ENCODE peak calls at places on chromosomes 16 and 17, in four cellular contexts. Y is tibial nerve, V is DND-41, E is neuronal stem cell. Z is an unnamed sample.

GRCh38 chr17:32664936-32665583 is 178.3 kb downstream of the CDK5R1 start:
- DNase-seq in Y (no peak), E (no peak), V (no peak), Z (no peak)

GRCh38 chr16:29641561-29641960 is 21.5 kb upstream of the SPN start:
- DNase-seq in E (no peak), V (no peak), Y (no peak), Z (no peak)

GRCh38 chr16:80997139-80997798 is 9.4 kb downstream of the CMC2 start:
- DNase-seq in Y (no peak), V (no peak), E (no peak), Z (no peak)

GRCh38 chr17:67021196-67021595 is 23.2 kb upstream of the CACNG1 start:
- DNase-seq in E (no peak), V (no peak), Y (no peak), Z (no peak)

GRCh38 chr17:67555855-67556254 is 161.9 kb upstream of the NOL11 start:
- DNase-seq in V (no peak), Y (no peak), E (no peak), Z (no peak)

GRCh38 chr17:31524926-31525800 is 133.7 kb downstream of the RAB11FIP4 start:
- DNase-seq in Y (peak; percentile 79), E (peak; percentile 71), V (peak; percentile 72), Z (peak; percentile 92)

GRCh38 chr16:88781140-88782077 is 3.6 kb downstream of the PIEZO1 start:
- DNase-seq in E (no peak), Y (no peak), V (peak; percentile 83), Z (peak; percentile 57)

GRCh38 chr16:50067290-50067853 is 1.6 kb downstream of the HEATR3 start:
- DNase-seq in Y (no peak), E (peak; percentile 23), V (peak; percentile 63), Z (peak; percentile 54)

GRCh38 chr16:53415504-53415903 is 18.8 kb upstream of the RBL2 start:
- DNase-seq in E (no peak), V (no peak), Y (no peak), Z (no peak)

GRCh38 chr16:86285938-86286921 is 224.1 kb upstream of the FOXF1 start:
- DNase-seq in Y (no peak), V (no peak), E (no peak), Z (no peak)

GRCh38 chr16:68469728-68470460 is 21.6 kb upstream of the SMPD3 start:
- DNase-seq in Y (no peak), V (no peak), E (no peak), Z (no peak)

GRCh38 chr16:47877166-47877565 is 278.6 kb downstream of the ABCC12 start:
- DNase-seq in V (no peak), E (no peak), Y (no peak), Z (no peak)

GRCh38 chr16:709651-710499 is 4.3 kb upstream of the FBXL16 start:
- DNase-seq in Y (no peak), E (peak; percentile 87), V (no peak), Z (no peak)

GRCh38 chr17:28958820-28959455 is 7.6 kb upstream of the PHF12 start:
- DNase-seq in V (no peak), E (no peak), Y (no peak), Z (no peak)

GRCh38 chr17:1830288-1830687 is 483 bp downstream of the RPA1 start:
- DNase-seq in Y (no peak), E (peak; percentile 26), V (peak; percentile 53), Z (peak; percentile 18)

GRCh38 chr16:80466024-80466986 is 74.5 kb upstream of the DYNLRB2 start:
- DNase-seq in Y (peak; percentile 51), V (peak; percentile 62), E (peak; percentile 85), Z (peak; percentile 16)

GRCh38 chr16:12229759-12230594 is 253.4 kb downstream of the SNX29 start:
- DNase-seq in Y (no peak), E (no peak), V (no peak), Z (no peak)

GRCh38 chr17:83194761-83195329 is 115.4 kb downstream of the METRNL start:
- DNase-seq in V (no peak), Y (peak; percentile 13), E (no peak), Z (no peak)

GRCh38 chr17:27408891-27409290 is 47.4 kb upstream of the KSR1 start:
- DNase-seq in V (no peak), E (no peak), Y (no peak), Z (no peak)

GRCh38 chr17:57080708-57081107 is 4.3 kb upstream of the AKAP1 start:
- DNase-seq in V (no peak), E (no peak), Y (no peak), Z (no peak)

GRCh38 chr17:47715669-47716325 is 17.2 kb upstream of the TBX21 start:
- DNase-seq in Y (no peak), E (no peak), V (no peak), Z (no peak)

GRCh38 chr16:2811703-2812471 is 5.2 kb upstream of the PRSS21 start:
- DNase-seq in E (no peak), V (no peak), Y (no peak), Z (no peak)

GRCh38 chr17:45241315-45242011 is 19.8 kb downstream of the FMNL1 start:
- DNase-seq in E (peak; percentile 51), Y (no peak), V (no peak), Z (no peak)

GRCh38 chr16:67647681-67648080 is 2.7 kb downstream of the CARMIL2 start:
- DNase-seq in E (no peak), V (no peak), Y (no peak), Z (no peak)

GRCh38 chr17:36652716-36653115 is 51.3 kb downstream of the MRM1 start:
- DNase-seq in V (no peak), Y (no peak), E (no peak), Z (no peak)

GRCh38 chr17:8029121-8029520 is 9.7 kb upstream of the ALOX15B start:
- DNase-seq in E (no peak), Y (no peak), V (no peak), Z (no peak)

GRCh38 chr16:81823111-81823510 is 44.0 kb downstream of the PLCG2 start:
- DNase-seq in Y (no peak), V (no peak), E (no peak), Z (no peak)

GRCh38 chr16:23148513-23149266 is 562 bp downstream of the USP31 start:
- DNase-seq in V (peak; percentile 40), Y (peak; percentile 29), E (peak; percentile 32), Z (peak; percentile 12)

GRCh38 chr16:12874135-12874534 is 27.3 kb upstream of the SHISA9 start:
- DNase-seq in E (no peak), Y (no peak), V (no peak), Z (no peak)

GRCh38 chr17:35297666-35298065 is 54.8 kb downstream of the SLFN5 start:
- DNase-seq in V (no peak), Y (no peak), E (no peak), Z (no peak)

GRCh38 chr17:37490638-37491614 is 1.2 kb downstream of the DUSP14 start:
- DNase-seq in V (no peak), Y (no peak), E (peak; percentile 36), Z (no peak)

GRCh38 chr17:18256351-18256750 is 2.2 kb downstream of the FLII start:
- DNase-seq in V (no peak), Y (no peak), E (no peak), Z (no peak)

DNA sequence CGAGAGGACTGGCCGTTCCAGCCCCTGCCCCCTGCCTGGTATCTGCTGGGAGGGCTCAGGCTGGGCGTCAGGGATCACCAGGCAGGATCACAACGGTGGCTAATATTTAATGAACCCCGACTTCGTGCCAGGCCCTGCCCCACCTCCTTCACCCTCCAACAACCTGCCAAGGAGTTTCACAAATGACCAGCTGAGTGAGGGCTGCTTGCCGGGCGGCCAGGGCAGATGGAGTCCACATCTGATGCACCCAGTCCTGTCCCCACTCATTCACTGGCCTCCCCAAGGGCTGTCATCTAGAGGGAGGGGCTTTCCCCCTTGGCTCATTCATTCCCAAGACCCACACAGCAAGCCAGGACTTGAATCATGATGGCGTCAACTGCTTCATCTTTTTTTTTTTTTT is 17.5 kb downstream of the UBALD1 start:
- DNase-seq in E (no peak), V (no peak), Y (no peak), Z (no peak)
- H3K4me3 ChIP-seq in E (no peak overlapping the region), V (no peak overlapping the region), Y (no peak overlapping the region), Z (no peak overlapping the region)

DNA sequence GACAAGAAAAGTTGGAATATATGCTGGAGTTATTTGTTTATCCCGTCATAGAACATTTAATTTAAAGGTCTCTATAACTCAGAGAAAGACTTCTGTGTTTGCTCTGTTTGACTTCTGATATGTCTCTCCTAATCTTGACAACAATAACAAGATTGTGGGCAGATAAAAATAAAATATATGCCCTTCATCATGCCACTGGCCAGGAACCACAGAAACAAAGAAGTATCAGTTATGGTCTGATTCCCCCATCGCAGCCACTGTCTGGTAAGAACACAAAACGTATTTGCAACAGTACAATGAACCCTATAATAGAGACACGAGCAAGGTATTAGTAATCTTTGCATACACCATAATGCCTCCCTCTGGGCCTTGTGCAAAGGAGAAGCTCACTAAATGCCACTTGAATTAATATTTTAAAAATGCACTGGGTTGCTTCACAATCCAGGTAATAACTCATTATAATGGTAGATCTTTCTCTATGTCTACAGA is 1498.3 kb downstream of the CDH11 start:
- DNase-seq in Y (no peak), V (no peak), E (no peak), Z (no peak)
- H3K4me3 ChIP-seq in Y (no peak overlapping the region), V (no peak overlapping the region), E (no peak overlapping the region), Z (no peak overlapping the region)

DNA sequence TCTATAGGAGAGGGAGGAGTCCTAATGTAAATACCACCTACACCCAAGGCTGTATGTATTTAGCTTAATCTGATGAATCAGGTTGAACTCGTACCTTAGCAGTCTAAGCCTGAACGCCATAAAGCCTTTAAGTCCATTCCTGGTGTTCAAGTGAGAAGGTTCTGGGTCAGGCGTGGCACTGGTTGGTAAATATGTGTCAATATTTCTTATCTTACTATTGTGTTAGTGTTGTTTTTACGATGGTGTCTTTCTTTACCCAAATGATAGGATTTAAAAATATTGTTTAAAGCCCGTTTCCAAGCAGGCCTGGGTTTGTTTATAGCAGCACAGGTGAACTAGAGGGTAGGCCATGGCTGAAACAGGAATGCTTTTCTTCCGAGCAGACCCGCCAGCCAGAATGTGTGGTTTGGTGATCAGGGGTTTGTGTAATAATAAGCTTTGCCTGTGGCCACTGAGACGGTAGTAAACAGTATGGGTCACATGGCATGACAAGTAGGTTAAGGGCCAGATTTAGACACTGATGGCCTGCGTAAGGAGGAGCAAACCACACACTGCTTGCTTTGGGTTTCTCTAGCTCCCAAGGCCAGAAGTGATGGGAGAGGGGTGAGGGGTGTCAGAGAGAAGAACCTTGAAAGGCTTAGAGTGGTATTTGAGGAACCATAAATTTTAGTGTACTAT is 3.3 kb downstream of the TMEM94 start:
- DNase-seq in E (no peak), Y (no peak), V (no peak), Z (no peak)
- H3K4me3 ChIP-seq in E (no peak overlapping the region), Y (no peak overlapping the region), V (no peak overlapping the region), Z (no peak overlapping the region)

DNA sequence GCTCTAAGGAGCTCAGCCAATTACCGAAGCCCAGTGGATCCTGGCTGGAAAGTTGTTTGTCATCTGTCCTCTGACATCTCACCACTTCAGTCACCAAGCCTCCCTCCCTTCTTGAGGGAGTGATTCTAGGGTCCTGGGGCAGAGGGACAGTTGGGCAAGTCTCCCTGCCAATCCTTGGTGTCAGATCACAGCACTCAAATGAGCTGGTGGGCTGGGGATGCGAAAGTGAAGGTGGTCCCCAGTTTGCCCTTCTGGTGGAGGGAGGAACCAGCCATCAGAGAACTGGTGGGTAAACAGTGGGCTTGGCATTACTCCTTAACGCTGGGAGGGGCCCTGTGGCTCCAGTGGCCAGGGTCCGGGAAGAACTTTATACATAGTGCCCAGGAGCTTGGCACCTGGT is 4.4 kb upstream of the CALB2 start:
- DNase-seq in E (no peak), V (no peak), Y (no peak), Z (no peak)
- H3K4me3 ChIP-seq in E (no peak overlapping the region), V (no peak overlapping the region), Y (no peak overlapping the region), Z (no peak overlapping the region)

GRCh38 chr17:60600490-60601431 is 768 bp downstream of the PPM1D start:
- DNase-seq in Y (peak; percentile 70), V (peak; percentile 81), E (peak; percentile 65), Z (no peak)
- H3K4me3 ChIP-seq in Y (peak overlapping the region; percentile 81), V (peak overlapping the region; percentile 64), E (peak overlapping the region; percentile 91), Z (peak overlapping the region; percentile 84)